ENCODE peak calls at places on chromosome 3, in four cellular contexts. B is spleen, N is fibroblast of lung, I is foreskin fibroblast. C is an unnamed sample.

GRCh38 chr3:55013145-55013544 is 85.3 kb upstream of the LRTM1 start:
- DNase-seq in N (peak; percentile 61), B (no peak), I (no peak), C (peak; percentile 24)

GRCh38 chr3:632571-633170 is 436.1 kb downstream of the CHL1 start:
- DNase-seq in N (peak; percentile 25), I (no peak), B (no peak), C (no peak)

GRCh38 chr3:195058311-195059005 is 212.5 kb downstream of the XXYLT1 start:
- DNase-seq in N (no peak), B (peak; percentile 73), I (no peak), C (no peak)

GRCh38 chr3:146093928-146094327 is 67.1 kb downstream of the PLOD2 start:
- DNase-seq in N (peak; percentile 16), B (no peak), I (no peak), C (no peak)

GRCh38 chr3:27542469-27542868 is 58.3 kb upstream of the SLC4A7 start:
- DNase-seq in N (no peak), B (no peak), I (no peak), C (no peak)

GRCh38 chr3:38122712-38123290 is 14.1 kb downstream of the ACAA1 start:
- DNase-seq in B (no peak), N (no peak), I (no peak), C (no peak)

GRCh38 chr3:45178131-45179023 is 32.2 kb upstream of the CDCP1 start:
- DNase-seq in I (peak; percentile 20), B (no peak), N (peak; percentile 88), C (no peak)

GRCh38 chr3:15665510-15666150 is 64.1 kb downstream of the BTD start:
- DNase-seq in N (no peak), I (no peak), B (no peak), C (no peak)

GRCh38 chr3:16512435-16513140 is 911 bp downstream of the RFTN1 start:
- DNase-seq in N (peak; percentile 26), I (no peak), B (peak; percentile 91), C (no peak)

GRCh38 chr3:144482876-144483275 is 511.3 kb downstream of the DIPK2A start:
- DNase-seq in B (no peak), I (no peak), N (no peak), C (no peak)

GRCh38 chr3:195708066-195708465 is 12.7 kb upstream of the MUC20 start:
- DNase-seq in N (no peak), I (no peak), B (no peak), C (no peak)

GRCh38 chr3:88610820-88611219 is 461.1 kb downstream of the C3orf38 start:
- DNase-seq in I (no peak), N (no peak), B (no peak), C (no peak)

GRCh38 chr3:111999924-112000835 is 1.5 kb downstream of the TAGLN3 start:
- DNase-seq in N (peak; percentile 48), I (no peak), B (no peak), C (no peak)

GRCh38 chr3:44235604-44236484 is 5.8 kb upstream of the TOPAZ1 start:
- DNase-seq in N (peak; percentile 92), I (peak; percentile 81), B (peak; percentile 77), C (peak; percentile 71)

GRCh38 chr3:139355937-139356336 is 12.1 kb downstream of the MRPS22 start:
- DNase-seq in N (no peak), I (no peak), B (no peak), C (no peak)

GRCh38 chr3:8233938-8234337 is 267.7 kb upstream of the LMCD1 start:
- DNase-seq in B (no peak), N (no peak), I (no peak), C (no peak)

GRCh38 chr3:188937389-188937788 is 234.4 kb upstream of the TPRG1 start:
- DNase-seq in I (no peak), B (no peak), N (peak; percentile 32), C (no peak)

GRCh38 chr3:192833177-192833890 is 84.3 kb downstream of the MB21D2 start:
- DNase-seq in B (no peak), N (peak; percentile 89), I (peak; percentile 61), C (peak; percentile 76)

GRCh38 chr3:69541059-69541471 is 155.2 kb upstream of the FRMD4B start:
- DNase-seq in I (no peak), N (no peak), B (no peak), C (no peak)

GRCh38 chr3:32913790-32914446 is 37.5 kb upstream of the CCR4 start:
- DNase-seq in I (peak; percentile 48), N (peak; percentile 58), B (no peak), C (peak; percentile 66)

GRCh38 chr3:168424059-168424765 is 328.5 kb upstream of the GOLIM4 start:
- DNase-seq in N (peak; percentile 79), I (peak; percentile 3), B (no peak), C (no peak)

GRCh38 chr3:70056081-70056480 is 56.5 kb downstream of the SAMMSON start:
- DNase-seq in N (no peak), I (no peak), B (no peak), C (no peak)

GRCh38 chr3:169865176-169865800 is 4.4 kb downstream of the LRRC31 start:
- DNase-seq in I (no peak), N (no peak), B (no peak), C (no peak)

GRCh38 chr3:195906865-195907729 is 1.3 kb downstream of the TNK2 start:
- DNase-seq in B (peak; percentile 91), I (no peak), N (no peak), C (no peak)

GRCh38 chr3:172844428-172844827 is 93.9 kb downstream of the ECT2 start:
- DNase-seq in I (no peak), N (no peak), B (no peak), C (no peak)

GRCh38 chr3:44648564-44649229 is at the start of gene ZNF35:
- DNase-seq in I (peak; percentile 86), B (peak; percentile 90), N (peak; percentile 92), C (peak; percentile 74)

GRCh38 chr3:64111083-64111482 is 87.8 kb upstream of the PSMD6 start:
- DNase-seq in B (no peak), I (no peak), N (no peak), C (no peak)

GRCh38 chr3:134299185-134299887 is 48.7 kb upstream of the RYK start:
- DNase-seq in I (no peak), B (no peak), N (peak; percentile 27), C (no peak)

DNA sequence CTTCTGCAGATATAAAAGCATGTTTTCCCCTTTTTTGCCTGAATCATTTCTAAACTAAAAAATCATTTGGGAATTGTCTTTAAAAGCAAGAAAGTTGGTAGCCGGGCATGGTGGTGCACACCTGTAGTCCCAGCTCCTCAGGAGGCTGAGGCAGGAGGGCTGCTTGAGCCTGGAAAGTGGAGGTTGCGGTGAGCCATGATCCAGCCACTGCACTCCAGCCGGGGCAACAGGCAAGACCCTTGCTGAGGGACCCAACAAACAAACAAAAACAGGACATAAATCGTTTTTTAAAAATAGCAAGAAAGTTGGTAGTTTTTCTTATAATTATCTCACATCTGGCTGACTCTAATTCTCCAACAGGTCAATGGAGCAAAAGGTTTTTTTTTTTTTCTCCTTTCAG is 2.5 kb downstream of the HIGD1A start:
- DNase-seq in N (no peak), I (no peak), B (no peak), C (no peak)
- H3K4me3 ChIP-seq in N (no peak overlapping the region), I (no peak overlapping the region), B (no peak overlapping the region), C (no peak overlapping the region)

DNA sequence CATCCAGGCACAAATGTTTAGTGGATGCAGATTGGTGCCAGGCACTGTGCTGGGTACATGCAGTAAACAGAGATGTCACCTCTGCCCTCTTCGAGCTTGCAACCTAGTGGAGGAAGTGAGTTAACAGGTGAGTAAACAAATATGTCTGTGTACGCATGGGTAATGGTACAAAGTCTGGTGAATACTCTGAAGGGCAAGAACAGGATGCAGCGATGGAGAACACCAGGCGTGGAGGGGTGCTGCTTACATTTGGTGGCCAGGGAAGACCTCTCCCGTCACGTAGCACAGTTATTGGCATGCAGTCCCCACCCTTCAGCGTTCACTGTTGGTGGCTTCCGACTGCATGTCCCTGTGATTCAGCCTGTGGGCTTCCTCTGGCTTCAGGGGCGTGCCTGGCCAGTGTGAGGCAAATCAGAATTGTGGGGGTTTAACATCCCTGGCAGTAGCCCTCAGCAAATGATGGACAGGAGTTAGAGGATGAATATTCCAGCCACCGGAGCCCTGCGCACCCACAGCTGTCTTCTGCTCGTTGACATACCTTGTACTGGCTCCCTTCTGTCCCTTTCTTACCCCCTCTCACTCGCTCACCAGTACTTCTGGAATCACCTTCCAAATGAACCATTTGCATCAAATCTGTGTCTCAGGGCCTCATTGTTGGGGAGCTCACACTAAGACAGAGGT is 9.1 kb upstream of the HDAC11 start:
- DNase-seq in I (no peak), B (peak; percentile 41), N (no peak), C (no peak)
- H3K4me3 ChIP-seq in I (no peak overlapping the region), B (no peak overlapping the region), N (no peak overlapping the region), C (no peak overlapping the region)

GRCh38 chr3:187061748-187062147 is 77.5 kb downstream of the RPL39L start:
- DNase-seq in N (no peak), B (no peak), I (no peak), C (no peak)
- H3K4me3 ChIP-seq in N (no peak overlapping the region), B (no peak overlapping the region), I (no peak overlapping the region), C (no peak overlapping the region)

GRCh38 chr3:149958171-149958796 is 12.4 kb downstream of the PFN2 start:
- DNase-seq in B (no peak), I (no peak), N (no peak), C (no peak)
- H3K4me3 ChIP-seq in B (no peak overlapping the region), I (no peak overlapping the region), N (no peak overlapping the region), C (no peak overlapping the region)

GRCh38 chr3:36738701-36739100 is 25.7 kb downstream of the DCLK3 start:
- DNase-seq in I (no peak), N (no peak), B (no peak), C (no peak)

GRCh38 chr3:36743821-36744220 is 20.5 kb downstream of the DCLK3 start:
- DNase-seq in N (no peak), I (no peak), B (no peak), C (no peak)

GRCh38 chr3:36744770-36745169 is 19.6 kb downstream of the DCLK3 start:
- DNase-seq in B (no peak), I (no peak), N (no peak), C (no peak)

GRCh38 chr3:36740822-36741221 is 23.5 kb downstream of the DCLK3 start:
- DNase-seq in B (no peak), I (no peak), N (no peak), C (no peak)

DNA sequence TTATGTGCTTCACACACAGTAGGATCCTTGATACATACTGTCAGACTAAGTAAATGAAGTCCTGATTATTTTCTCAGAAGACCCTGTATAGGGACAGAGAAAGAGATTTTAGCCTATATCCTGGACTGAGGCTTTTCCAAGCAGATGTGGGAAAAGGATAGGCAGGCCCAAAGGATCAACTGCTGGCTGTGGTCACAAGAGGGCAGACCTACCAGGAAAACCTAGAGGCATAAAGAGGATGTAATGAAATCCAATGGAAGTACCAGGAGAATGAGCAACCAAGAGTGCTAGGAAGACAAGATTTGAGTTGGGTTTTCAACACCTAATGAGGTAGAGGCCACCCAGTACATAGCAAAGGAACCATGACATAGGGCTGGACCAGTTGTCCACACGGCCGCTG is 23.1 kb downstream of the DCLK3 start:
- DNase-seq in B (no peak), I (peak; percentile 1), N (no peak), C (no peak)
- H3K4me3 ChIP-seq in B (no peak overlapping the region), I (no peak overlapping the region), N (no peak overlapping the region), C (no peak overlapping the region)

GRCh38 chr3:128878011-128878457 is 1.4 kb upstream of the ACAD9 start:
- DNase-seq in N (no peak), B (peak; percentile 19), I (no peak), C (no peak)
- H3K4me3 ChIP-seq in N (peak overlapping the region; percentile 84), B (peak overlapping the region; percentile 96), I (peak overlapping the region; percentile 80), C (peak overlapping the region; percentile 78)